ENCODE peak calls at places on chromosomes 16 and 17, in five cellular contexts. X is ELF-1; W is activated CD8-positive, alpha-beta memory T cell treated with anti-CD3 and anti-CD28 coated beads, Interleukin-2, amount 50 U/mL, for 4 hours; V is NCI-H460; O is effector memory CD4-positive, alpha-beta T cell. B is an unnamed sample.

GRCh38 chr17:42522263-42522790 is 13.7 kb upstream of the NAGLU start:
- DNase-seq in O (no peak), W (no peak), X (no peak), V (no peak), B (no peak)

GRCh38 chr17:49514374-49514738 is 19.3 kb downstream of the NGFR start:
- DNase-seq in X (peak), V (no peak), O (no peak), W (no peak), B (no peak)

GRCh38 chr17:77188084-77189066 is 47.6 kb downstream of the SEC14L1 start:
- DNase-seq in W (no peak), V (no peak), X (no peak), O (no peak), B (no peak)

GRCh38 chr17:74429604-74430384 is 2.1 kb upstream of the GPRC5C start:
- DNase-seq in O (no peak), V (no peak), W (no peak), X (no peak), B (peak)

GRCh38 chr16:20918486-20919239 is 18.1 kb downstream of the LYRM1 start:
- DNase-seq in V (peak), X (no peak), O (no peak), W (no peak), B (no peak)

GRCh38 chr17:77088455-77089117 is 52.2 kb upstream of the SEC14L1 start:
- DNase-seq in X (peak), O (peak), W (peak), V (peak), B (peak)

GRCh38 chr16:12349950-12350842 is 373.7 kb downstream of the SNX29 start:
- DNase-seq in X (no peak), W (no peak), O (no peak), V (no peak), B (peak)

GRCh38 chr16:77869997-77870813 is 81.8 kb downstream of the VAT1L start:
- DNase-seq in O (no peak), W (no peak), V (no peak), X (no peak), B (no peak)

GRCh38 chr16:88067530-88068411 is 116.5 kb downstream of the BANP start:
- DNase-seq in W (peak), O (no peak), X (no peak), V (no peak), B (no peak)

GRCh38 chr16:66484453-66485213 is 57.5 kb downstream of the BEAN1 start:
- DNase-seq in W (no peak), X (no peak), V (no peak), O (no peak), B (no peak)

GRCh38 chr17:2030779-2031163 is 818 bp downstream of the DPH1 start:
- DNase-seq in X (no peak), W (peak), V (no peak), O (no peak), B (no peak)

GRCh38 chr17:50604470-50604869 is 30.2 kb upstream of the ABCC3 start:
- DNase-seq in W (no peak), O (no peak), V (no peak), X (no peak), B (no peak)

GRCh38 chr16:1505073-1505844 is 12.1 kb downstream of the TELO2 start:
- DNase-seq in V (no peak), W (no peak), X (no peak), O (no peak), B (no peak)